ENCODE peak calls at places on chromosomes 11 and 22, in four cellular contexts. One of them, this sample, is unnamed.

GRCh38 chr11:15145635-15146034 is 30.9 kb downstream of the INSC start:
- ATAC-seq in stimulated activated naive CD8-positive, alpha-beta T cell treated with anti-CD3 and anti-CD28 coated beads, Interleukin-15, Interleukin-2, amounts not matched to agents 100 U/mL and 50 U/mL, for 24 hours: no peak
- ATAC-seq in CD8-positive, alpha-beta T cell: no peak
- ATAC-seq in activated B cell treated with CpG ODN at 0.5 μM for 24 hours: no peak
- ATAC-seq in this sample: no peak

GRCh38 chr11:86977441-86978050 is 22.4 kb upstream of the FZD4 start:
- ATAC-seq in activated B cell treated with CpG ODN at 0.5 μM for 24 hours: no peak
- ATAC-seq in CD8-positive, alpha-beta T cell: no peak
- ATAC-seq in stimulated activated naive CD8-positive, alpha-beta T cell treated with anti-CD3 and anti-CD28 coated beads, Interleukin-15, Interleukin-2, amounts not matched to agents 100 U/mL and 50 U/mL, for 24 hours: no peak
- ATAC-seq in this sample: no peak

GRCh38 chr11:73381589-73381988 is 5.4 kb downstream of the RELT start:
- ATAC-seq in activated B cell treated with CpG ODN at 0.5 μM for 24 hours: no peak
- ATAC-seq in stimulated activated naive CD8-positive, alpha-beta T cell treated with anti-CD3 and anti-CD28 coated beads, Interleukin-15, Interleukin-2, amounts not matched to agents 100 U/mL and 50 U/mL, for 24 hours: no peak
- ATAC-seq in CD8-positive, alpha-beta T cell: no peak
- ATAC-seq in this sample: no peak

GRCh38 chr11:112345708-112346107 is 85.0 kb upstream of the PLET1 start:
- ATAC-seq in CD8-positive, alpha-beta T cell: no peak
- ATAC-seq in activated B cell treated with CpG ODN at 0.5 μM for 24 hours: no peak
- ATAC-seq in stimulated activated naive CD8-positive, alpha-beta T cell treated with anti-CD3 and anti-CD28 coated beads, Interleukin-15, Interleukin-2, amounts not matched to agents 100 U/mL and 50 U/mL, for 24 hours: no peak
- ATAC-seq in this sample: no peak

GRCh38 chr22:19645391-19645790 is 68.9 kb upstream of the SEPTIN5 start:
- ATAC-seq in stimulated activated naive CD8-positive, alpha-beta T cell treated with anti-CD3 and anti-CD28 coated beads, Interleukin-15, Interleukin-2, amounts not matched to agents 100 U/mL and 50 U/mL, for 24 hours: no peak
- ATAC-seq in activated B cell treated with CpG ODN at 0.5 μM for 24 hours: no peak
- ATAC-seq in CD8-positive, alpha-beta T cell: no peak
- ATAC-seq in this sample: no peak

GRCh38 chr11:911031-911889 is 650 bp upstream of the CHID1 start:
- ATAC-seq in activated B cell treated with CpG ODN at 0.5 μM for 24 hours: peak
- ATAC-seq in stimulated activated naive CD8-positive, alpha-beta T cell treated with anti-CD3 and anti-CD28 coated beads, Interleukin-15, Interleukin-2, amounts not matched to agents 100 U/mL and 50 U/mL, for 24 hours: peak
- ATAC-seq in CD8-positive, alpha-beta T cell: peak
- ATAC-seq in this sample: peak

GRCh38 chr11:123181075-123181474 is 14.0 kb downstream of the CLMP start:
- ATAC-seq in stimulated activated naive CD8-positive, alpha-beta T cell treated with anti-CD3 and anti-CD28 coated beads, Interleukin-15, Interleukin-2, amounts not matched to agents 100 U/mL and 50 U/mL, for 24 hours: no peak
- ATAC-seq in CD8-positive, alpha-beta T cell: no peak
- ATAC-seq in activated B cell treated with CpG ODN at 0.5 μM for 24 hours: no peak
- ATAC-seq in this sample: peak

GRCh38 chr11:130089669-130090063 is 20.0 kb downstream of the APLP2 start:
- ATAC-seq in CD8-positive, alpha-beta T cell: no peak
- ATAC-seq in activated B cell treated with CpG ODN at 0.5 μM for 24 hours: no peak
- ATAC-seq in stimulated activated naive CD8-positive, alpha-beta T cell treated with anti-CD3 and anti-CD28 coated beads, Interleukin-15, Interleukin-2, amounts not matched to agents 100 U/mL and 50 U/mL, for 24 hours: no peak
- ATAC-seq in this sample: no peak

GRCh38 chr11:18623707-18624106 is 10.4 kb downstream of the SPTY2D1 start:
- ATAC-seq in activated B cell treated with CpG ODN at 0.5 μM for 24 hours: no peak
- ATAC-seq in CD8-positive, alpha-beta T cell: no peak
- ATAC-seq in stimulated activated naive CD8-positive, alpha-beta T cell treated with anti-CD3 and anti-CD28 coated beads, Interleukin-15, Interleukin-2, amounts not matched to agents 100 U/mL and 50 U/mL, for 24 hours: no peak
- ATAC-seq in this sample: no peak

GRCh38 chr22:23904855-23905254 is 10.7 kb downstream of the MIF start:
- ATAC-seq in CD8-positive, alpha-beta T cell: no peak
- ATAC-seq in activated B cell treated with CpG ODN at 0.5 μM for 24 hours: no peak
- ATAC-seq in stimulated activated naive CD8-positive, alpha-beta T cell treated with anti-CD3 and anti-CD28 coated beads, Interleukin-15, Interleukin-2, amounts not matched to agents 100 U/mL and 50 U/mL, for 24 hours: no peak
- ATAC-seq in this sample: no peak

GRCh38 chr11:70063555-70063954 is 14.6 kb upstream of the ANO1 start:
- ATAC-seq in stimulated activated naive CD8-positive, alpha-beta T cell treated with anti-CD3 and anti-CD28 coated beads, Interleukin-15, Interleukin-2, amounts not matched to agents 100 U/mL and 50 U/mL, for 24 hours: no peak
- ATAC-seq in activated B cell treated with CpG ODN at 0.5 μM for 24 hours: no peak
- ATAC-seq in CD8-positive, alpha-beta T cell: no peak
- ATAC-seq in this sample: no peak

GRCh38 chr22:39176067-39176621 is 23.7 kb upstream of the CBX7 start:
- ATAC-seq in activated B cell treated with CpG ODN at 0.5 μM for 24 hours: no peak
- ATAC-seq in stimulated activated naive CD8-positive, alpha-beta T cell treated with anti-CD3 and anti-CD28 coated beads, Interleukin-15, Interleukin-2, amounts not matched to agents 100 U/mL and 50 U/mL, for 24 hours: no peak
- ATAC-seq in CD8-positive, alpha-beta T cell: no peak
- ATAC-seq in this sample: no peak

GRCh38 chr11:112161012-112161411 is 2.9 kb downstream of the IL18 start:
- ATAC-seq in stimulated activated naive CD8-positive, alpha-beta T cell treated with anti-CD3 and anti-CD28 coated beads, Interleukin-15, Interleukin-2, amounts not matched to agents 100 U/mL and 50 U/mL, for 24 hours: no peak
- ATAC-seq in CD8-positive, alpha-beta T cell: no peak
- ATAC-seq in activated B cell treated with CpG ODN at 0.5 μM for 24 hours: no peak
- ATAC-seq in this sample: no peak

GRCh38 chr22:47587361-47587760 is 824.9 kb downstream of the TBC1D22A start:
- ATAC-seq in CD8-positive, alpha-beta T cell: no peak
- ATAC-seq in activated B cell treated with CpG ODN at 0.5 μM for 24 hours: no peak
- ATAC-seq in stimulated activated naive CD8-positive, alpha-beta T cell treated with anti-CD3 and anti-CD28 coated beads, Interleukin-15, Interleukin-2, amounts not matched to agents 100 U/mL and 50 U/mL, for 24 hours: no peak
- ATAC-seq in this sample: no peak

GRCh38 chr22:43878079-43878795 is 13.6 kb downstream of the PNPLA5 start:
- ATAC-seq in stimulated activated naive CD8-positive, alpha-beta T cell treated with anti-CD3 and anti-CD28 coated beads, Interleukin-15, Interleukin-2, amounts not matched to agents 100 U/mL and 50 U/mL, for 24 hours: no peak
- ATAC-seq in CD8-positive, alpha-beta T cell: no peak
- ATAC-seq in activated B cell treated with CpG ODN at 0.5 μM for 24 hours: no peak
- ATAC-seq in this sample: no peak

GRCh38 chr11:50164050-50164449 is 131.4 kb downstream of the OR4C45 start:
- ATAC-seq in stimulated activated naive CD8-positive, alpha-beta T cell treated with anti-CD3 and anti-CD28 coated beads, Interleukin-15, Interleukin-2, amounts not matched to agents 100 U/mL and 50 U/mL, for 24 hours: no peak
- ATAC-seq in CD8-positive, alpha-beta T cell: no peak
- ATAC-seq in activated B cell treated with CpG ODN at 0.5 μM for 24 hours: no peak
- ATAC-seq in this sample: peak

GRCh38 chr11:104122008-104122635 is 41.8 kb downstream of the PDGFD start:
- ATAC-seq in activated B cell treated with CpG ODN at 0.5 μM for 24 hours: no peak
- ATAC-seq in CD8-positive, alpha-beta T cell: no peak
- ATAC-seq in stimulated activated naive CD8-positive, alpha-beta T cell treated with anti-CD3 and anti-CD28 coated beads, Interleukin-15, Interleukin-2, amounts not matched to agents 100 U/mL and 50 U/mL, for 24 hours: no peak
- ATAC-seq in this sample: no peak

GRCh38 chr11:2663506-2663905 is 36.3 kb downstream of the KCNQ1OT1 start:
- ATAC-seq in activated B cell treated with CpG ODN at 0.5 μM for 24 hours: no peak
- ATAC-seq in stimulated activated naive CD8-positive, alpha-beta T cell treated with anti-CD3 and anti-CD28 coated beads, Interleukin-15, Interleukin-2, amounts not matched to agents 100 U/mL and 50 U/mL, for 24 hours: no peak
- ATAC-seq in CD8-positive, alpha-beta T cell: no peak
- ATAC-seq in this sample: no peak

GRCh38 chr11:71371674-71372069 is 76.5 kb downstream of the DHCR7 start:
- ATAC-seq in activated B cell treated with CpG ODN at 0.5 μM for 24 hours: no peak
- ATAC-seq in CD8-positive, alpha-beta T cell: no peak
- ATAC-seq in stimulated activated naive CD8-positive, alpha-beta T cell treated with anti-CD3 and anti-CD28 coated beads, Interleukin-15, Interleukin-2, amounts not matched to agents 100 U/mL and 50 U/mL, for 24 hours: no peak
- ATAC-seq in this sample: no peak

GRCh38 chr11:65279713-65280459 is 18.1 kb downstream of the POLA2 start:
- ATAC-seq in CD8-positive, alpha-beta T cell: peak
- ATAC-seq in stimulated activated naive CD8-positive, alpha-beta T cell treated with anti-CD3 and anti-CD28 coated beads, Interleukin-15, Interleukin-2, amounts not matched to agents 100 U/mL and 50 U/mL, for 24 hours: peak
- ATAC-seq in activated B cell treated with CpG ODN at 0.5 μM for 24 hours: peak
- ATAC-seq in this sample: peak

GRCh38 chr11:71478216-71478840 is 25.3 kb downstream of the NADSYN1 start:
- ATAC-seq in stimulated activated naive CD8-positive, alpha-beta T cell treated with anti-CD3 and anti-CD28 coated beads, Interleukin-15, Interleukin-2, amounts not matched to agents 100 U/mL and 50 U/mL, for 24 hours: no peak
- ATAC-seq in CD8-positive, alpha-beta T cell: no peak
- ATAC-seq in activated B cell treated with CpG ODN at 0.5 μM for 24 hours: no peak
- ATAC-seq in this sample: no peak

This sample was measured in stimulated activated memory B cell treated with anti-CD40 and anti-IgM and Interleukin-4, amounts not matched to agents 10 μg/mL and 1 μg/mL and 100 μg/mL, for 72 hours.